ENCODE peak calls at places on chromosome 16, in five cellular contexts. One of them, this sample, is unnamed.

GRCh38 chr16:17311333-17312099 is 159.2 kb downstream of the XYLT1 start:
- DNase-seq in colonic mucosa: no peak
- DNase-seq in HepG2: no peak
- DNase-seq in glutamatergic neuron: no peak
- DNase-seq in heart right ventricle: no peak
- DNase-seq in this sample: no peak

GRCh38 chr16:67170168-67170947 is at the start of gene NOL3:
- DNase-seq in colonic mucosa: peak
- DNase-seq in HepG2: peak
- DNase-seq in glutamatergic neuron: peak
- DNase-seq in heart right ventricle: peak
- DNase-seq in this sample: peak

GRCh38 chr16:84543253-84543652 is 38.8 kb upstream of the MEAK7 start:
- DNase-seq in colonic mucosa: no peak
- DNase-seq in HepG2: no peak
- DNase-seq in glutamatergic neuron: no peak
- DNase-seq in heart right ventricle: no peak
- DNase-seq in this sample: no peak

GRCh38 chr16:9351440-9351839 is 260.0 kb downstream of the HAPSTR1 start:
- DNase-seq in colonic mucosa: peak
- DNase-seq in HepG2: no peak
- DNase-seq in glutamatergic neuron: no peak
- DNase-seq in heart right ventricle: no peak
- DNase-seq in this sample: peak

GRCh38 chr16:84959784-84960417 is 51.4 kb downstream of the ZDHHC7 start:
- DNase-seq in colonic mucosa: no peak
- DNase-seq in HepG2: no peak
- DNase-seq in glutamatergic neuron: no peak
- DNase-seq in heart right ventricle: no peak
- DNase-seq in this sample: no peak

GRCh38 chr16:12236491-12237030 is 260.0 kb downstream of the SNX29 start:
- DNase-seq in colonic mucosa: no peak
- DNase-seq in HepG2: no peak
- DNase-seq in glutamatergic neuron: no peak
- DNase-seq in heart right ventricle: no peak
- DNase-seq in this sample: no peak

GRCh38 chr16:24861461-24861860 is 15.7 kb downstream of the SLC5A11 start:
- DNase-seq in colonic mucosa: no peak
- DNase-seq in HepG2: no peak
- DNase-seq in glutamatergic neuron: no peak
- DNase-seq in heart right ventricle: no peak
- DNase-seq in this sample: no peak

GRCh38 chr16:11669380-11670146 is 1.3 kb downstream of the SNN start:
- DNase-seq in colonic mucosa: no peak
- DNase-seq in HepG2: no peak
- DNase-seq in glutamatergic neuron: no peak
- DNase-seq in heart right ventricle: peak
- DNase-seq in this sample: no peak

GRCh38 chr16:49023095-49023494 is 258.5 kb downstream of the CBLN1 start:
- DNase-seq in colonic mucosa: no peak
- DNase-seq in HepG2: no peak
- DNase-seq in glutamatergic neuron: no peak
- DNase-seq in heart right ventricle: no peak
- DNase-seq in this sample: no peak

GRCh38 chr16:54812229-54812628 is 118.4 kb upstream of the IRX5 start:
- DNase-seq in colonic mucosa: no peak
- DNase-seq in HepG2: peak
- DNase-seq in glutamatergic neuron: no peak
- DNase-seq in heart right ventricle: no peak
- DNase-seq in this sample: no peak

GRCh38 chr16:3012828-3013420 is at the start of gene CLDN9:
- DNase-seq in colonic mucosa: peak
- DNase-seq in HepG2: no peak
- DNase-seq in glutamatergic neuron: peak
- DNase-seq in heart right ventricle: no peak
- DNase-seq in this sample: peak

GRCh38 chr16:56343661-56344517 is 81.5 kb downstream of the AMFR start:
- DNase-seq in colonic mucosa: no peak
- DNase-seq in HepG2: no peak
- DNase-seq in glutamatergic neuron: no peak
- DNase-seq in heart right ventricle: no peak
- DNase-seq in this sample: no peak

GRCh38 chr16:84303516-84303915 is 8.8 kb downstream of the WFDC1 start:
- DNase-seq in colonic mucosa: no peak
- DNase-seq in HepG2: no peak
- DNase-seq in glutamatergic neuron: no peak
- DNase-seq in heart right ventricle: no peak
- DNase-seq in this sample: no peak

GRCh38 chr16:75860654-75861053 is 134.4 kb upstream of the CPHXL start:
- DNase-seq in colonic mucosa: no peak
- DNase-seq in HepG2: peak
- DNase-seq in glutamatergic neuron: peak
- DNase-seq in heart right ventricle: no peak
- DNase-seq in this sample: no peak

GRCh38 chr16:20871935-20872815 is 28.0 kb downstream of the DCUN1D3 start:
- DNase-seq in colonic mucosa: no peak
- DNase-seq in HepG2: no peak
- DNase-seq in glutamatergic neuron: no peak
- DNase-seq in heart right ventricle: no peak
- DNase-seq in this sample: no peak

GRCh38 chr16:12917653-12918052 is 16.3 kb downstream of the SHISA9 start:
- DNase-seq in colonic mucosa: no peak
- DNase-seq in HepG2: no peak
- DNase-seq in glutamatergic neuron: no peak
- DNase-seq in heart right ventricle: no peak
- DNase-seq in this sample: no peak

GRCh38 chr16:24138024-24138423 is 118.1 kb upstream of the CACNG3 start:
- DNase-seq in colonic mucosa: no peak
- DNase-seq in HepG2: no peak
- DNase-seq in glutamatergic neuron: no peak
- DNase-seq in heart right ventricle: no peak
- DNase-seq in this sample: no peak

GRCh38 chr16:20611350-20611902 is 35.3 kb upstream of the ACSM2B start:
- DNase-seq in colonic mucosa: no peak
- DNase-seq in HepG2: no peak
- DNase-seq in glutamatergic neuron: no peak
- DNase-seq in heart right ventricle: peak
- DNase-seq in this sample: no peak

GRCh38 chr16:83728518-83728917 is 79.3 kb upstream of the HSBP1 start:
- DNase-seq in colonic mucosa: no peak
- DNase-seq in HepG2: no peak
- DNase-seq in glutamatergic neuron: no peak
- DNase-seq in heart right ventricle: no peak
- DNase-seq in this sample: no peak

GRCh38 chr16:23181506-23181905 is 1.0 kb upstream of the SCNN1G start:
- DNase-seq in colonic mucosa: no peak
- DNase-seq in HepG2: no peak
- DNase-seq in glutamatergic neuron: no peak
- DNase-seq in heart right ventricle: no peak
- DNase-seq in this sample: no peak

GRCh38 chr16:30033270-30033669 is 2.2 kb upstream of the TLCD3B start:
- DNase-seq in colonic mucosa: no peak
- DNase-seq in HepG2: no peak
- DNase-seq in glutamatergic neuron: no peak
- DNase-seq in heart right ventricle: no peak
- DNase-seq in this sample: no peak

GRCh38 chr16:30030011-30030685 is 923 bp downstream of the TLCD3B start:
- DNase-seq in colonic mucosa: no peak
- DNase-seq in HepG2: no peak
- DNase-seq in glutamatergic neuron: peak
- DNase-seq in heart right ventricle: no peak
- DNase-seq in this sample: no peak

GRCh38 chr16:30031477-30031918 is 427 bp upstream of the TLCD3B start:
- DNase-seq in colonic mucosa: no peak
- DNase-seq in HepG2: no peak
- DNase-seq in glutamatergic neuron: no peak
- DNase-seq in heart right ventricle: no peak
- DNase-seq in this sample: no peak

GRCh38 chr16:30030841-30031413 is at the start of gene TLCD3B:
- DNase-seq in colonic mucosa: no peak
- DNase-seq in HepG2: no peak
- DNase-seq in glutamatergic neuron: peak
- DNase-seq in heart right ventricle: no peak
- DNase-seq in this sample: no peak

DNA sequence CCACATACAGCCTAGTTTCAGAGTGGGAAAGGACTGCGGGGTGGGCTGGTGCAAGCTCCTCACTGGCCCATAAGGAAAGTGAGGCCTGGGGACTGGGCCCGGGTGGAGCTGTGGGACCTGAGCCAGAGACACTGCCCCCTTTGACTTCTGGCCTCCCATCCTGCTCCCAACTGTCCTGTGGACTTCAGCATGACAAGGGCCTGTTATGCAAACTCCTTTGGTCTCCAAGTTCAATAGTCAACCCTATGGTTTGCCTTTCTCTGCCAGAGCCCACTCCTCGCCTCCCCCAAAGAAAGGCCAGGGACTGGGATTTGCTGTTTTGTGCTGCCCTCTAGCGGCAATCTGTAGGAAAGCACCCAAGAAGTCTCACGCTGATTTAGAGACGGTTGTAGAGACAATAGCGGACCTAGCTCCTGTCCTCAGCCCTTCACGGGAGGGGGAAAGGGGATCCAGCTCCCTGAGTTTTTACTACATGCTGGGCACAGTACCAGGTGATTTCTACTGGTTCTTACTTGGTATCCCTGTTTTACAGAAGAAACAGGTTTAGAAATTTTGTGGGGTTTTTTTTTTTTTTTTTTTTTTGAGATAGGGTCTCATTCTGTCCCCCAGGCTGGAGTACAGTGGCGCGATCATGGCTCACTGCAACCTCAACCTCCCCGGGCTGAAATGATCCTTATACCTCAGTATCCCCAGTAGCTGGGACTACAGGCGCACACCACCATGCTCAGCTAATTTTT is 1.2 kb upstream of the TLCD3B start:
- DNase-seq in colonic mucosa: peak
- DNase-seq in HepG2: peak
- DNase-seq in glutamatergic neuron: peak
- DNase-seq in heart right ventricle: no peak
- DNase-seq in this sample: peak
- TF ChIP-seq CTCF in colonic mucosa: peak
- TF ChIP-seq CTCF in HepG2: peak
- TF ChIP-seq CTCF in glutamatergic neuron: peak
- TF ChIP-seq CTCF in heart right ventricle: no peak
- TF ChIP-seq CTCF in this sample: peak

GRCh38 chr16:82045471-82046178 is 10.6 kb downstream of the HSD17B2 start:
- DNase-seq in colonic mucosa: no peak
- DNase-seq in HepG2: no peak
- DNase-seq in glutamatergic neuron: no peak
- DNase-seq in heart right ventricle: no peak
- DNase-seq in this sample: no peak

GRCh38 chr16:82047374-82047773 is 12.3 kb downstream of the HSD17B2 start:
- DNase-seq in colonic mucosa: no peak
- DNase-seq in HepG2: no peak
- DNase-seq in glutamatergic neuron: no peak
- DNase-seq in heart right ventricle: no peak
- DNase-seq in this sample: no peak

GRCh38 chr16:82047787-82048186 is 12.7 kb downstream of the HSD17B2 start:
- DNase-seq in colonic mucosa: no peak
- DNase-seq in HepG2: no peak
- DNase-seq in glutamatergic neuron: no peak
- DNase-seq in heart right ventricle: no peak
- DNase-seq in this sample: no peak

GRCh38 chr16:82046941-82047340 is 11.9 kb downstream of the HSD17B2 start:
- DNase-seq in colonic mucosa: no peak
- DNase-seq in HepG2: no peak
- DNase-seq in glutamatergic neuron: no peak
- DNase-seq in heart right ventricle: no peak
- DNase-seq in this sample: no peak

GRCh38 chr16:82046541-82046940 is 11.5 kb downstream of the HSD17B2 start:
- DNase-seq in colonic mucosa: no peak
- DNase-seq in HepG2: no peak
- DNase-seq in glutamatergic neuron: no peak
- DNase-seq in heart right ventricle: no peak
- DNase-seq in this sample: no peak
- TF ChIP-seq CTCF in colonic mucosa: no peak
- TF ChIP-seq CTCF in HepG2: no peak
- TF ChIP-seq CTCF in glutamatergic neuron: no peak
- TF ChIP-seq CTCF in heart right ventricle: no peak
- TF ChIP-seq CTCF in this sample: no peak

DNA sequence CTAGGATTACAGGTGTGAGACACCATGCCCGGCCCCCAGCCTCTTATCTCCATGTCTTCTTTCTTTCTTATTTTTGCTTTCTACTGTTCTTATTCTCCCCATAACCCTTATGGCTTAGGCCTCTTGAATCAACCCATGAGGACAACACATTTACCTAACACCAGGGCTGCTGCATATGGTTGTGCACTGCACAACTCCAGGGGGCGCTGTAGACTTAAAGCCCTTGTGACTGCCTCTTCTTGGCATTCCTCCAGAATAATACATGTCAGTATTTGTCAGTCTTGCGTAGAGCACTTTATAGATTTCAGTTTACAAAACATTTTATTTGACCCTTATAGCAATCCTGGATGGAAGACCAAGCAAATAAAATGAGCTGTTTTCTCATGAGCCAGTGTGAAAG is 225.0 kb upstream of the SALL1 start:
- DNase-seq in colonic mucosa: no peak
- DNase-seq in HepG2: no peak
- DNase-seq in glutamatergic neuron: no peak
- DNase-seq in heart right ventricle: no peak
- DNase-seq in this sample: no peak
- TF ChIP-seq CTCF in colonic mucosa: no peak
- TF ChIP-seq CTCF in HepG2: no peak
- TF ChIP-seq CTCF in glutamatergic neuron: peak
- TF ChIP-seq CTCF in heart right ventricle: no peak
- TF ChIP-seq CTCF in this sample: no peak

GRCh38 chr16:14102925-14103720 is 32.0 kb downstream of the MRTFB start:
- DNase-seq in colonic mucosa: no peak
- DNase-seq in HepG2: no peak
- DNase-seq in glutamatergic neuron: no peak
- DNase-seq in heart right ventricle: no peak
- DNase-seq in this sample: no peak

GRCh38 chr16:14101415-14101814 is 30.3 kb downstream of the MRTFB start:
- DNase-seq in colonic mucosa: no peak
- DNase-seq in HepG2: no peak
- DNase-seq in glutamatergic neuron: no peak
- DNase-seq in heart right ventricle: no peak
- DNase-seq in this sample: no peak

GRCh38 chr16:14104066-14104465 is 32.9 kb downstream of the MRTFB start:
- DNase-seq in colonic mucosa: no peak
- DNase-seq in HepG2: no peak
- DNase-seq in glutamatergic neuron: no peak
- DNase-seq in heart right ventricle: no peak
- DNase-seq in this sample: no peak

GRCh38 chr16:14098081-14098480 is 27.0 kb downstream of the MRTFB start:
- DNase-seq in colonic mucosa: no peak
- DNase-seq in HepG2: no peak
- DNase-seq in glutamatergic neuron: no peak
- DNase-seq in heart right ventricle: no peak
- DNase-seq in this sample: no peak

DNA sequence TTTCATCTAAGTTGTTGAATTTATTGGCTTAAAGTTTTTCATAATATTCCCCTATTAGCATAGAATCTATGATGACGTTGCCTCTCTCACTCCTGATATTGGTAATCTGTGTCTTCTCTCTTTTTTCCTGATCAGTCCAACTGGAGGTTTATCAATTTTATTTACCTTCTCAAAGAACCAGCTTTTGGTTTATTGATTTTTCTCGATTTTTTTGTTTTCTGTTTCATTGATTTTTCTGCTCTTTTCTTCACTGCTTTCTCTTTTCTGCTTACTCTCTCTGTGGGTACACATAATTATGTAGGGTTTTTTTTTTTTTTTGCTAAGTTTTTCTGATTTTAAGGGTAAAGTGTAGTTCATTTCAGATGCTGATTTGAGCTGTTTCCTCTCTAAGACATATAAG is 29.7 kb downstream of the MRTFB start:
- DNase-seq in colonic mucosa: no peak
- DNase-seq in HepG2: no peak
- DNase-seq in glutamatergic neuron: no peak
- DNase-seq in heart right ventricle: no peak
- DNase-seq in this sample: no peak
- TF ChIP-seq CTCF in colonic mucosa: no peak
- TF ChIP-seq CTCF in HepG2: no peak
- TF ChIP-seq CTCF in glutamatergic neuron: no peak
- TF ChIP-seq CTCF in heart right ventricle: no peak
- TF ChIP-seq CTCF in this sample: no peak

This sample was measured in Calu3.